ENCODE peak calls at places on chromosomes 4 and X, in five cellular contexts. One of them, this sample, is unnamed.

GRCh38 chr4:40292313-40292759 is 42.8 kb upstream of the CHRNA9 start:
- DNase-seq in NCI-H187: no peak
- DNase-seq in NAMALWA: no peak
- DNase-seq in amygdala: no peak
- DNase-seq in stimulated activated CD4-positive, alpha-beta T cell treated with anti-CD3 and anti-CD28 coated beads, Interleukin-15, amount 100 ng/mL, for 24 hours: no peak
- DNase-seq in this sample: peak

GRCh38 chr4:184514121-184514988 is 40.0 kb upstream of the IRF2 start:
- DNase-seq in stimulated activated CD4-positive, alpha-beta T cell treated with anti-CD3 and anti-CD28 coated beads, Interleukin-15, amount 100 ng/mL, for 24 hours: peak
- DNase-seq in NCI-H187: no peak
- DNase-seq in NAMALWA: no peak
- DNase-seq in amygdala: peak
- DNase-seq in this sample: peak

GRCh38 chrX:41384041-41384705 is 50.2 kb downstream of the DDX3X start:
- DNase-seq in amygdala: no peak
- DNase-seq in NCI-H187: no peak
- DNase-seq in NAMALWA: no peak
- DNase-seq in stimulated activated CD4-positive, alpha-beta T cell treated with anti-CD3 and anti-CD28 coated beads, Interleukin-15, amount 100 ng/mL, for 24 hours: peak
- DNase-seq in this sample: peak

GRCh38 chrX:149829751-149830191 is 48.0 kb downstream of the MAGEA9 start:
- DNase-seq in stimulated activated CD4-positive, alpha-beta T cell treated with anti-CD3 and anti-CD28 coated beads, Interleukin-15, amount 100 ng/mL, for 24 hours: peak
- DNase-seq in NCI-H187: no peak
- DNase-seq in NAMALWA: no peak
- DNase-seq in amygdala: no peak
- DNase-seq in this sample: no peak

GRCh38 chrX:34918856-34919255 is 23.7 kb upstream of the FAM47B start:
- DNase-seq in NAMALWA: peak
- DNase-seq in stimulated activated CD4-positive, alpha-beta T cell treated with anti-CD3 and anti-CD28 coated beads, Interleukin-15, amount 100 ng/mL, for 24 hours: no peak
- DNase-seq in NCI-H187: no peak
- DNase-seq in amygdala: no peak
- DNase-seq in this sample: peak

GRCh38 chrX:31228909-31229308 is 157.1 kb upstream of the FTHL17 start:
- DNase-seq in NCI-H187: no peak
- DNase-seq in amygdala: no peak
- DNase-seq in NAMALWA: peak
- DNase-seq in stimulated activated CD4-positive, alpha-beta T cell treated with anti-CD3 and anti-CD28 coated beads, Interleukin-15, amount 100 ng/mL, for 24 hours: no peak
- DNase-seq in this sample: peak

GRCh38 chrX:11188664-11189063 is 77.5 kb downstream of the HCCS start:
- DNase-seq in amygdala: no peak
- DNase-seq in NCI-H187: no peak
- DNase-seq in NAMALWA: no peak
- DNase-seq in stimulated activated CD4-positive, alpha-beta T cell treated with anti-CD3 and anti-CD28 coated beads, Interleukin-15, amount 100 ng/mL, for 24 hours: peak
- DNase-seq in this sample: no peak

GRCh38 chr4:152032722-152033131 is 271.9 kb upstream of the GATB start:
- DNase-seq in NCI-H187: no peak
- DNase-seq in amygdala: no peak
- DNase-seq in stimulated activated CD4-positive, alpha-beta T cell treated with anti-CD3 and anti-CD28 coated beads, Interleukin-15, amount 100 ng/mL, for 24 hours: no peak
- DNase-seq in NAMALWA: no peak
- DNase-seq in this sample: no peak

GRCh38 chr4:188887905-188888304 is 748.7 kb downstream of the TRIML1 start:
- DNase-seq in amygdala: no peak
- DNase-seq in NCI-H187: no peak
- DNase-seq in stimulated activated CD4-positive, alpha-beta T cell treated with anti-CD3 and anti-CD28 coated beads, Interleukin-15, amount 100 ng/mL, for 24 hours: no peak
- DNase-seq in NAMALWA: no peak
- DNase-seq in this sample: no peak

This sample was measured in NB4.